ENCODE peak calls at places on chromosomes 12 and 14, in four cellular contexts. Q is iPS-NIHi11; W is activated CD4-positive, alpha-beta T cell treated with anti-CD3 and anti-CD28 coated beads, Interleukin-2, amount 10 ng/mL, durations not matched to agents 24 days and 14 days; J is NCI-H69. V is an unnamed sample.
A peak's percentile ranks its signal among the peaks of the same experiment; 100 is the strongest.

GRCh38 chr12:19783547-19784444 is 344.5 kb downstream of the AEBP2 start:
- DNase-seq in W (no peak), J (peak; percentile 47), Q (peak; percentile 43), V (peak; percentile 26)

GRCh38 chr12:87930033-87930432 is 99.2 kb downstream of the C12orf50 start:
- DNase-seq in Q (no peak), W (no peak), J (no peak), V (no peak)

GRCh38 chr12:105324704-105325103 is 5.8 kb upstream of the C12orf75 start:
- DNase-seq in Q (no peak), J (no peak), W (peak; percentile 57), V (no peak)

GRCh38 chr12:120903382-120903817 is 758 bp downstream of the SPPL3 start:
- DNase-seq in W (peak; percentile 91), Q (peak; percentile 62), J (peak; percentile 68), V (peak; percentile 76)

GRCh38 chr12:105922670-105923102 is 216.1 kb downstream of the NUAK1 start:
- DNase-seq in Q (no peak), J (peak; percentile 58), W (no peak), V (no peak)

GRCh38 chr12:26031814-26032213 is 73.3 kb downstream of the RASSF8 start:
- DNase-seq in W (no peak), J (no peak), Q (no peak), V (no peak)

GRCh38 chr12:53299101-53299453 is 418 bp upstream of the MYG1 start:
- DNase-seq in Q (no peak), J (no peak), W (peak; percentile 86), V (no peak)

GRCh38 chr12:45725631-45726593 is 3.6 kb upstream of the ARID2 start:
- DNase-seq in Q (peak; percentile 24), J (peak; percentile 75), W (peak; percentile 81), V (peak; percentile 17)

GRCh38 chr12:46830731-46831334 is 5.0 kb upstream of the SLC38A4 start:
- DNase-seq in W (no peak), Q (peak; percentile 40), J (peak; percentile 38), V (no peak)

GRCh38 chr12:78916845-78917480 is 52.4 kb downstream of the SYT1 start:
- DNase-seq in W (no peak), J (no peak), Q (no peak), V (no peak)

GRCh38 chr14:75442166-75442565 is 14.3 kb downstream of the JDP2 start:
- DNase-seq in W (no peak), Q (no peak), J (no peak), V (no peak)

GRCh38 chr14:52949711-52950409 is 990 bp downstream of the FERMT2 start:
- DNase-seq in J (peak; percentile 45), W (peak; percentile 60), Q (no peak), V (peak; percentile 66)

GRCh38 chr14:64758711-64759554 is 54.7 kb downstream of the PLEKHG3 start:
- DNase-seq in Q (no peak), W (no peak), J (peak; percentile 74), V (peak; percentile 45)

GRCh38 chr12:5807090-5807414 is 138.0 kb downstream of the ANO2 start:
- DNase-seq in Q (no peak), W (no peak), J (no peak), V (no peak)

GRCh38 chr14:95480109-95480886 is 36.2 kb downstream of the SYNE3 start:
- DNase-seq in J (no peak), W (peak; percentile 79), Q (no peak), V (peak; percentile 32)

GRCh38 chr14:55944757-55945156 is 173.5 kb upstream of the PELI2 start:
- DNase-seq in W (no peak), Q (no peak), J (no peak), V (no peak)

GRCh38 chr12:67025543-67026114 is 243.5 kb upstream of the CAND1 start:
- DNase-seq in J (peak; percentile 56), Q (peak; percentile 83), W (peak; percentile 78), V (peak; percentile 23)

GRCh38 chr12:7431993-7432685 is 11.8 kb downstream of the CD163L1 start:
- DNase-seq in J (no peak), Q (no peak), W (no peak), V (no peak)

GRCh38 chr12:104219908-104220404 is 4.4 kb downstream of the TXNRD1 start:
- DNase-seq in Q (no peak), J (peak; percentile 97), W (peak; percentile 88), V (no peak)

GRCh38 chr12:80053048-80053790 is 46.1 kb upstream of the OTOGL start:
- DNase-seq in Q (no peak), W (no peak), J (no peak), V (peak; percentile 29)

GRCh38 chr14:103847954-103848719 is 762 bp upstream of the PPP1R13B start:
- DNase-seq in Q (peak; percentile 54), W (no peak), J (peak; percentile 82), V (peak; percentile 62)

GRCh38 chr12:10207136-10207535 is 5.5 kb upstream of the GABARAPL1 start:
- DNase-seq in J (no peak), Q (no peak), W (no peak), V (no peak)

GRCh38 chr14:78253986-78254385 is 83.8 kb downstream of the NRXN3 start:
- DNase-seq in Q (no peak), J (no peak), W (no peak), V (no peak)

GRCh38 chr14:39229222-39229543 is 4.5 kb upstream of the MIA2 start:
- DNase-seq in J (no peak), Q (no peak), W (peak; percentile 91), V (no peak)

GRCh38 chr12:110930348-110931314 is 10.3 kb upstream of the MYL2 start:
- DNase-seq in J (no peak), Q (no peak), W (no peak), V (no peak)

GRCh38 chr12:128613821-128614220 is 209.9 kb downstream of the SLC15A4 start:
- DNase-seq in W (no peak), J (peak; percentile 24), Q (no peak), V (no peak)

GRCh38 chr12:26369588-26369987 is 174.2 kb downstream of the SSPN start:
- DNase-seq in J (peak; percentile 4), Q (peak; percentile 12), W (no peak), V (no peak)

GRCh38 chr12:101570022-101570421 is 24.7 kb upstream of the MYBPC1 start:
- DNase-seq in Q (no peak), J (peak; percentile 78), W (no peak), V (no peak)

GRCh38 chr12:2893007-2893406 is 2.3 kb downstream of the TULP3 start:
- DNase-seq in W (no peak), Q (no peak), J (no peak), V (no peak)

GRCh38 chr14:94100847-94101246 is 9.7 kb upstream of the IFI27 start:
- DNase-seq in Q (no peak), J (no peak), W (no peak), V (no peak)

GRCh38 chr14:65065719-65066118 is 36.6 kb downstream of the MAX start:
- DNase-seq in Q (no peak), J (no peak), W (no peak), V (no peak)

GRCh38 chr14:101229666-101230065 is 326.1 kb upstream of the RTL1 start:
- DNase-seq in W (no peak), J (no peak), Q (no peak), V (no peak)

GRCh38 chr12:109772622-109773321 is 59.1 kb downstream of the FAM222A start:
- DNase-seq in J (no peak), W (no peak), Q (no peak), V (no peak)

GRCh38 chr12:1758887-1759286 is 61.5 kb upstream of the LRTM2 start:
- DNase-seq in J (no peak), W (no peak), Q (no peak), V (no peak)